ENCODE peak calls at places on chromosomes 11 and 22, in seven cellular contexts. Z is left ventricle myocardium inferior; H is NCI-H1092; P is hippocampal formation; G is activated CD8-positive, alpha-beta memory T cell treated with anti-CD3 and anti-CD28 coated beads for 48 hours; Y is body of pancreas; E is neural progenitor cell. X is an unnamed sample.

GRCh38 chr11:10894666-10895065 is 36.8 kb upstream of the ZBED5 start:
- DNase-seq in G (no peak), Z (no peak), P (no peak), E (no peak), Y (no peak), H (no peak), X (no peak)

GRCh38 chr22:35641494-35642120 is 6.6 kb upstream of the APOL6 start:
- DNase-seq in G (no peak), E (peak), P (no peak), H (no peak), Z (no peak), Y (no peak), X (no peak)

GRCh38 chr11:31606893-31607292 is 97.3 kb downstream of the ELP4 start:
- DNase-seq in P (no peak), H (no peak), G (no peak), E (no peak), Y (no peak), Z (no peak), X (no peak)

GRCh38 chr22:38964306-38964705 is 6.9 kb downstream of the APOBEC3A start:
- DNase-seq in G (no peak), Z (no peak), Y (no peak), H (no peak), E (no peak), P (no peak), X (no peak)

GRCh38 chr11:112612283-112612849 is 348.9 kb upstream of the NCAM1 start:
- DNase-seq in E (peak), P (no peak), Y (no peak), Z (no peak), H (peak), G (no peak), X (no peak)

GRCh38 chr22:44403166-44403565 is 90.4 kb upstream of the SHISAL1 start:
- DNase-seq in Y (no peak), E (no peak), H (no peak), Z (peak), G (no peak), P (no peak), X (no peak)

GRCh38 chr22:50675553-50676199 is 3.1 kb downstream of the SHANK3 start:
- DNase-seq in E (peak), Y (no peak), G (no peak), Z (no peak), P (no peak), H (no peak), X (no peak)

GRCh38 chr11:68010058-68011041 is at the start of gene ALDH3B1:
- DNase-seq in P (peak), G (no peak), Z (peak), Y (peak), H (no peak), E (peak), X (peak)

GRCh38 chr11:60971520-60971919 is at the start of gene CD6:
- DNase-seq in H (no peak), Y (no peak), P (no peak), G (no peak), Z (no peak), E (no peak), X (no peak)

GRCh38 chr22:30197389-30197788 is 49.2 kb downstream of the LIF start:
- DNase-seq in H (no peak), G (no peak), Y (no peak), P (no peak), E (no peak), Z (no peak), X (no peak)

GRCh38 chr11:35288817-35289541 is 130.4 kb downstream of the SLC1A2 start:
- DNase-seq in E (no peak), G (no peak), P (no peak), Y (no peak), H (no peak), Z (no peak), X (no peak)